ENCODE peak calls at places on chromosomes 4 and X, in eight cellular contexts. N, Q, W, P, U, D, G and X are unnamed samples.

GRCh38 chr4:171714791-171715454 is 98.3 kb upstream of the GALNTL6 start:
- DNase-seq in N (no peak), Q (no peak), W (no peak), P (no peak), U (no peak), D (no peak), G (no peak), X (no peak)

GRCh38 chr4:2933566-2934076 is 29.6 kb downstream of the NOP14 start:
- DNase-seq in N (no peak), Q (no peak), W (no peak), P (no peak), U (no peak), D (no peak), G (no peak), X (no peak)

GRCh38 chrX:134484039-134484438 is 24.1 kb downstream of the HPRT1 start:
- DNase-seq in N (peak), Q (peak), W (peak), P (peak), U (peak), D (no peak), G (no peak), X (no peak)

GRCh38 chr4:110287130-110287529 is 88.7 kb upstream of the ELOVL6 start:
- DNase-seq in N (peak), Q (no peak), W (peak), P (peak), U (no peak), D (no peak), G (no peak), X (peak)

GRCh38 chrX:150313514-150313913 is 49.6 kb upstream of the MAMLD1 start:
- DNase-seq in N (no peak), Q (no peak), W (no peak), P (no peak), U (no peak), D (no peak), G (no peak), X (no peak)

GRCh38 chrX:153662266-153662665 is 11.3 kb downstream of the PNCK start:
- DNase-seq in N (no peak), Q (no peak), W (no peak), P (peak), U (peak), D (peak), G (peak), X (no peak)

GRCh38 chr4:29708473-29708872 is 1011.7 kb upstream of the PCDH7 start:
- DNase-seq in N (peak), Q (peak), W (peak), P (peak), U (peak), D (no peak), G (no peak), X (peak)

GRCh38 chr4:102037566-102037965 is 247.0 kb downstream of the BANK1 start:
- DNase-seq in N (no peak), Q (no peak), W (no peak), P (no peak), U (no peak), D (no peak), G (no peak), X (no peak)

GRCh38 chr4:141455651-141456050 is 180.7 kb upstream of the IL15 start:
- DNase-seq in N (no peak), Q (no peak), W (peak), P (peak), U (no peak), D (no peak), G (no peak), X (no peak)

GRCh38 chr4:10584042-10584441 is 100.5 kb downstream of the CLNK start:
- DNase-seq in N (peak), Q (peak), W (peak), P (peak), U (no peak), D (peak), G (no peak), X (peak)

GRCh38 chr4:3524920-3525319 is 7.3 kb downstream of the LRPAP1 start:
- DNase-seq in N (no peak), Q (no peak), W (no peak), P (no peak), U (no peak), D (no peak), G (no peak), X (no peak)

GRCh38 chrX:10633722-10634121 is 13.3 kb upstream of the MID1 start:
- DNase-seq in N (peak), Q (no peak), W (peak), P (peak), U (no peak), D (peak), G (no peak), X (no peak)

GRCh38 chr4:40307627-40308497 is 27.3 kb upstream of the CHRNA9 start:
- DNase-seq in N (no peak), Q (no peak), W (no peak), P (no peak), U (no peak), D (peak), G (peak), X (no peak)

GRCh38 chrX:63275127-63275526 is 76.0 kb downstream of the SPIN4 start:
- DNase-seq in N (no peak), Q (no peak), W (no peak), P (peak), U (peak), D (peak), G (no peak), X (no peak)

GRCh38 chrX:141402897-141403610 is 160.7 kb upstream of the SPANXC start:
- DNase-seq in N (no peak), Q (no peak), W (no peak), P (no peak), U (no peak), D (no peak), G (no peak), X (no peak)

GRCh38 chr4:76659103-76659490 is 224.1 kb downstream of the SHROOM3 start:
- DNase-seq in N (peak), Q (no peak), W (peak), P (peak), U (no peak), D (no peak), G (no peak), X (no peak)

GRCh38 chr4:3461515-3462291 is 1.4 kb upstream of the DOK7 start:
- DNase-seq in N (no peak), Q (no peak), W (peak), P (no peak), U (no peak), D (peak), G (no peak), X (no peak)

GRCh38 chr4:61520688-61521160 is 320.6 kb downstream of the ADGRL3 start:
- DNase-seq in N (peak), Q (no peak), W (peak), P (peak), U (no peak), D (no peak), G (no peak), X (no peak)

GRCh38 chrX:16491461-16491860 is 158.5 kb upstream of the S100G start:
- DNase-seq in N (no peak), Q (no peak), W (peak), P (no peak), U (peak), D (no peak), G (no peak), X (no peak)

GRCh38 chrX:8845060-8845459 is 43.9 kb upstream of the FAM9A start:
- DNase-seq in N (peak), Q (peak), W (peak), P (peak), U (no peak), D (peak), G (no peak), X (no peak)

GRCh38 chr4:157141976-157142375 is 66.0 kb downstream of the GLRB start:
- DNase-seq in N (no peak), Q (no peak), W (no peak), P (no peak), U (no peak), D (no peak), G (no peak), X (no peak)

GRCh38 chr4:40858946-40859345 is 109.2 kb downstream of the NSUN7 start:
- DNase-seq in N (no peak), Q (no peak), W (no peak), P (no peak), U (no peak), D (no peak), G (no peak), X (no peak)

GRCh38 chr4:25405453-25405852 is 28.4 kb downstream of the ANAPC4 start:
- DNase-seq in N (no peak), Q (no peak), W (no peak), P (no peak), U (no peak), D (no peak), G (no peak), X (no peak)

GRCh38 chr4:99202094-99202493 is 17.0 kb downstream of the ADH6 start:
- DNase-seq in N (no peak), Q (no peak), W (no peak), P (no peak), U (no peak), D (no peak), G (no peak), X (no peak)

GRCh38 chr4:99205104-99205979 is 13.7 kb downstream of the ADH6 start:
- DNase-seq in N (peak), Q (no peak), W (no peak), P (peak), U (peak), D (no peak), G (no peak), X (no peak)

GRCh38 chr4:99200148-99200547 is 18.9 kb downstream of the ADH6 start:
- DNase-seq in N (no peak), Q (no peak), W (no peak), P (no peak), U (no peak), D (no peak), G (no peak), X (no peak)

GRCh38 chr4:99202536-99202935 is 16.5 kb downstream of the ADH6 start:
- DNase-seq in N (no peak), Q (no peak), W (no peak), P (peak), U (no peak), D (peak), G (no peak), X (no peak)

DNA sequence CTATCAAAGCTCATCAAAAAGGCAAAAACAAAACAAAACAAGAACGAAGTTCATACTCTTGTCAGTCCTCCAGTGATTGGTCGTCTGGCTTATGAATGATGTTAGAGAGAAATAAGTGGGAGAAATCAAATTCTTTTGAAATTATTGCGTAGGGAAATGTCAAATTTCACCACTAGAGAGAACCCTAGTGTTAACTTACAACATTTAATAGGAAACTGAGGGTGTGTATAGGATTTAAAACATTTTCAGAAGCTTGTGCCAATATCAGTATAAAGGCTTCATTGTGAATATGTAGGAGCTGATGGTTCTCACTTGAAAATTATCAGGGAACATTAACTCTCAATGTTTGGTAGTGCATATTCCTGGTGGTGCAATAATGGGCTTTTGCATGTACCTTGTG is 17.4 kb downstream of the ADH6 start:
- DNase-seq in N (peak), Q (no peak), W (no peak), P (peak), U (no peak), D (no peak), G (no peak), X (peak)
- TF ChIP-seq CTCF in N (no peak), Q (peak), W (peak), P (peak), U (no peak), D (no peak), G (no peak), X (peak)

GRCh38 chr4:112348488-112349158 is 51.5 kb downstream of the ALPK1 start:
- DNase-seq in N (peak), Q (peak), W (peak), P (peak), U (peak), D (no peak), G (no peak), X (peak)
- H3K4me3 ChIP-seq in N (no peak), Q (no peak), W (no peak), P (no peak), U (no peak), D (no peak), G (no peak), X (no peak)

DNA sequence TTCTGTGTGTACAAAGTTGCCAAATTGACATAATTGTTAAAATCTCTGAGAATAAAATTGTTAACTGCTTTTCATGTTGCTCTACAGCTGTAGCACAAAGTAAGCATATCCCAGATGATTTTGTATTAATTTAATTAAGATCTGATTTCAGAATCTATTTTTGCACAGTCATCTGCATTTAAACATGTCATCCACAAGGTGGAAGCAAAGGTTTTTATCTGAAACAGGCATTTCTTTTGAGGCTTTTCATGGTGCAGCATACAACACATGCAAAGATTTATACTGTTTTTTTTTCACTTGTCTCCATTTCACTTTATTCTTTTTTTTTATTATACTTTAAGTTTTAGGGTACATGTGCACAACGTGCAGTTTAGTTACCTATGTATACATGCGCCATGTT is 51.2 kb downstream of the GC start:
- DNase-seq in N (peak), Q (no peak), W (peak), P (peak), U (peak), D (no peak), G (no peak), X (no peak)
- TF ChIP-seq CTCF in N (peak), Q (peak), W (peak), P (peak), U (peak), D (no peak), G (no peak), X (peak)

DNA sequence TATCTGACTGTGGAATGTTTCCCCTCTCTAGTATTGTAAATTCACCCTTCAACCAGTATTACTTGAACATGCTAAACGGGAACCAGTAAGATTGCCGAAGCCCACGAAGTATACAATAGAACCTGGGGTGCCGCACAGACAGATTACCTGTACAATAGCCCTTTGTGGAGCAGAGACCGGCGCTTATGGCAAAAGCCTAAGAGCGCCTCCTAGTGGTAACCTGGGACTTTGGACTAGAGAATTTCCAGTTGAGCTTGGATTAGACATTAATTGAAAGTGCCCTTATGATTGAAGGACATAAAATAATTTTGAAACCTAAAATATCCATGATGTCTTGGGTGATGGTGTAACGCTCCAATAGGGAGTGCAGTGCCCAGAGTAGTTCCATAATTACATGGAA is 14.1 kb downstream of the ZNF157 start:
- DNase-seq in N (peak), Q (no peak), W (peak), P (peak), U (peak), D (peak), G (peak), X (peak)
- H3K4me3 ChIP-seq in N (no peak), Q (no peak), W (no peak), P (no peak), U (no peak), D (no peak), G (no peak), X (no peak)

GRCh38 chrX:147478899-147479298 is 432.8 kb upstream of the FMR1 start:
- DNase-seq in N (no peak), Q (no peak), W (no peak), P (no peak), U (no peak), D (no peak), G (no peak), X (no peak)

DNA sequence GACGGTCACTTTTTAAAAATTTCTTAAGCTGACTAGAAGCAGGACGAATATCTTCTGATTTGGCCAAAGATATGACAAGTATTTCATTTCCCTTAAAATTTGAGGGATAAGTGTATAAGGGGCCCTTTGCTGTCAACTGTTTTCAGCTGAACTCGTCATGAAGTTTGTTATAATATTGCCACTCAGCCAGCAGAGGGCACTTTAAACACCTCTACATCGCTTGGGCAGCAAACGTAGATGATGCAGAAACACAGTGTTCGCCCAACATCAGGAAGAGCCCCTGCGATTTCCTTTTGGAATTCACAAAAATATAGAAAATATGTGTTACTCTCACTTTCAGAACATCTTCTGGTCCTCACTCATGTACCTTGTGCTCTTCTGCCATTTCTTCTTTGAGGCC is 435.7 kb upstream of the FMR1 start:
- DNase-seq in N (no peak), Q (no peak), W (no peak), P (no peak), U (peak), D (peak), G (no peak), X (no peak)
- TF ChIP-seq CTCF in N (no peak), Q (no peak), W (no peak), P (peak), U (peak), D (no peak), G (no peak), X (no peak)